ENCODE peak calls at places on chromosomes 5 and 9, in ten cellular contexts. F is psoas muscle, A is heart left ventricle, L is upper lobe of left lung, K is K562, X is mammary epithelial cell, G is stomach, U is brain microvascular endothelial cell, B is kidney, Q is prostate gland. I is an unnamed sample. For H3K36me3, the result is how much of the 10 kb centered on the place peaks cover.

GRCh38 chr5:77087484-77088291 is 603 bp upstream of the ZBED3 start:
- DNase-seq in F (no peak), A (peak), L (peak), K (no peak), X (no peak), G (peak), U (no peak), B (peak), Q (peak), I (peak)

GRCh38 chr9:106613250-106613737 is 249.7 kb upstream of the ZNF462 start:
- DNase-seq in F (no peak), A (peak), L (peak), K (no peak), X (no peak), G (peak), U (no peak), B (peak), Q (peak), I (no peak)

GRCh38 chr5:59193616-59194319 is 610.9 kb downstream of the RAB3C start:
- DNase-seq in F (peak), A (peak), L (peak), K (no peak), X (peak), G (no peak), U (peak), B (peak), Q (no peak), I (peak)

GRCh38 chr9:78566948-78567675 is 270.2 kb downstream of the PSAT1 start:
- DNase-seq in F (no peak), A (no peak), L (no peak), K (no peak), X (peak), G (no peak), U (peak), B (no peak), Q (peak), I (peak)

GRCh38 chr5:99349842-99350241 is 421.0 kb upstream of the CHD1 start:
- DNase-seq in F (no peak), A (no peak), L (no peak), K (no peak), X (no peak), G (no peak), U (no peak), B (no peak), Q (no peak), I (no peak)

GRCh38 chr5:139912804-139913203 is 117.2 kb downstream of the PSD2 start:
- DNase-seq in F (no peak), A (no peak), L (no peak), K (no peak), X (no peak), G (no peak), U (no peak), B (no peak), Q (no peak), I (no peak)

GRCh38 chr5:154038241-154038603 is 488 bp downstream of the FAM114A2 start:
- DNase-seq in F (no peak), A (peak), L (peak), K (peak), X (no peak), G (no peak), U (peak), B (no peak), Q (peak), I (peak)

GRCh38 chr9:2053883-2054845 is 39.0 kb downstream of the SMARCA2 start:
- DNase-seq in F (no peak), A (no peak), L (no peak), K (no peak), X (peak), G (peak), U (no peak), B (no peak), Q (no peak), I (no peak)

GRCh38 chr5:57825026-57825683 is 342.5 kb upstream of the ACTBL2 start:
- DNase-seq in F (no peak), A (no peak), L (no peak), K (no peak), X (peak), G (no peak), U (peak), B (no peak), Q (no peak), I (peak)

GRCh38 chr9:1009101-1009707 is 32.7 kb downstream of the DMRT3 start:
- DNase-seq in F (peak), A (peak), L (peak), K (peak), X (peak), G (peak), U (peak), B (peak), Q (peak), I (peak)

GRCh38 chr5:143395638-143396352 is 7.7 kb downstream of the NR3C1 start:
- DNase-seq in F (no peak), A (no peak), L (no peak), K (no peak), X (peak), G (no peak), U (no peak), B (no peak), Q (no peak), I (peak)

GRCh38 chr5:143398053-143398355 is 5.5 kb downstream of the NR3C1 start:
- DNase-seq in F (no peak), A (no peak), L (no peak), K (no peak), X (no peak), G (no peak), U (no peak), B (no peak), Q (no peak), I (no peak)

GRCh38 chr5:143396353-143396940 is 7.0 kb downstream of the NR3C1 start:
- DNase-seq in F (no peak), A (no peak), L (no peak), K (no peak), X (peak), G (no peak), U (no peak), B (no peak), Q (no peak), I (peak)

GRCh38 chr5:143398451-143399237 is 4.8 kb downstream of the NR3C1 start:
- DNase-seq in F (no peak), A (no peak), L (no peak), K (no peak), X (peak), G (no peak), U (no peak), B (no peak), Q (no peak), I (peak)

GRCh38 chr5:143397302-143398052 is 6.0 kb downstream of the NR3C1 start:
- DNase-seq in F (no peak), A (no peak), L (no peak), K (no peak), X (peak), G (no peak), U (no peak), B (no peak), Q (no peak), I (peak)
- H3K4me3 ChIP-seq in F (peak), A (peak), L (peak), K (peak), X (peak), G (peak), U (peak), B (peak), Q (no peak), I (peak)

GRCh38 chr9:5869315-5870019 is 21.2 kb upstream of the MLANA start:
- DNase-seq in F (no peak), A (no peak), L (no peak), K (peak), X (no peak), G (no peak), U (no peak), B (no peak), Q (no peak), I (peak)
- TF ChIP-seq CTCF in F (no peak), A (no peak), L (no peak), K (peak), X (peak), G (no peak), U (peak), B (no peak), Q (no peak), I (peak)

GRCh38 chr9:111433082-111433481 is 51.1 kb downstream of the ECPAS start:
- DNase-seq in F (no peak), A (no peak), L (peak), K (no peak), X (no peak), G (peak), U (no peak), B (no peak), Q (no peak), I (no peak)
- H3K36me3 ChIP-seq in F (under half), A (half or more), L (under half), K (half or more), X (under half), G (under half), U (under half), B (under half), Q (under half), I (under half)

GRCh38 chr5:136032564-136032963 is 3.8 kb downstream of the TGFBI start:
- DNase-seq in F (no peak), A (no peak), L (no peak), K (no peak), X (peak), G (no peak), U (peak), B (no peak), Q (no peak), I (peak)
- H3K4me3 ChIP-seq in F (no peak), A (no peak), L (no peak), K (no peak), X (no peak), G (no peak), U (no peak), B (no peak), Q (no peak), I (no peak)

GRCh38 chr5:107306597-107306996 is 364.1 kb downstream of the EFNA5 start:
- DNase-seq in F (no peak), A (no peak), L (no peak), K (no peak), X (no peak), G (no peak), U (no peak), B (no peak), Q (no peak), I (no peak)
- TF ChIP-seq CTCF in F (no peak), A (no peak), L (no peak), K (no peak), X (peak), G (no peak), U (no peak), B (no peak), Q (no peak), I (no peak)

I was measured in bronchial epithelial cell.